ENCODE peak calls at places on chromosomes 3 and 15, in six cellular contexts. One of them, this sample, is unnamed.

GRCh38 chr3:143242101-143242500 is 122.5 kb downstream of the CHST2 start:
- DNase-seq in hypothalamus: no peak
- DNase-seq in ELR: no peak
- DNase-seq in NCI-H774: no peak
- DNase-seq in cardiac fibroblast: no peak
- DNase-seq in T-helper 1 cell: no peak
- DNase-seq in this sample: peak; percentile 34

GRCh38 chr3:31610700-31611275 is 78.1 kb downstream of the STT3B start:
- DNase-seq in hypothalamus: no peak
- DNase-seq in ELR: peak; percentile 53
- DNase-seq in NCI-H774: no peak
- DNase-seq in cardiac fibroblast: peak; percentile 59
- DNase-seq in T-helper 1 cell: no peak
- DNase-seq in this sample: no peak

GRCh38 chr3:84965141-84965540 is 6.4 kb downstream of the CADM2 start:
- DNase-seq in hypothalamus: no peak
- DNase-seq in ELR: no peak
- DNase-seq in NCI-H774: no peak
- DNase-seq in cardiac fibroblast: no peak
- DNase-seq in T-helper 1 cell: no peak
- DNase-seq in this sample: peak; percentile 68

GRCh38 chr3:72343078-72343477 is 505.2 kb downstream of the SHQ1 start:
- DNase-seq in hypothalamus: no peak
- DNase-seq in ELR: peak; percentile 61
- DNase-seq in NCI-H774: no peak
- DNase-seq in cardiac fibroblast: peak; percentile 27
- DNase-seq in T-helper 1 cell: no peak
- DNase-seq in this sample: peak; percentile 69

GRCh38 chr3:30644615-30645014 is 38.2 kb downstream of the TGFBR2 start:
- DNase-seq in hypothalamus: no peak
- DNase-seq in ELR: peak; percentile 49
- DNase-seq in NCI-H774: no peak
- DNase-seq in cardiac fibroblast: peak; percentile 76
- DNase-seq in T-helper 1 cell: no peak
- DNase-seq in this sample: no peak

GRCh38 chr3:4971838-4972237 is 7.4 kb upstream of the BHLHE40 start:
- DNase-seq in hypothalamus: no peak
- DNase-seq in ELR: no peak
- DNase-seq in NCI-H774: no peak
- DNase-seq in cardiac fibroblast: no peak
- DNase-seq in T-helper 1 cell: no peak
- DNase-seq in this sample: no peak

GRCh38 chr3:51637941-51638471 is 33.0 kb upstream of the TEX264 start:
- DNase-seq in hypothalamus: no peak
- DNase-seq in ELR: peak; percentile 77
- DNase-seq in NCI-H774: no peak
- DNase-seq in cardiac fibroblast: peak; percentile 74
- DNase-seq in T-helper 1 cell: no peak
- DNase-seq in this sample: peak; percentile 67

GRCh38 chr3:86814321-86814720 is 176.6 kb downstream of the VGLL3 start:
- DNase-seq in hypothalamus: no peak
- DNase-seq in ELR: no peak
- DNase-seq in NCI-H774: no peak
- DNase-seq in cardiac fibroblast: no peak
- DNase-seq in T-helper 1 cell: no peak
- DNase-seq in this sample: no peak

GRCh38 chr15:67521770-67522568 is 1.0 kb downstream of the C15orf61 start:
- DNase-seq in hypothalamus: no peak
- DNase-seq in ELR: peak; percentile 55
- DNase-seq in NCI-H774: no peak
- DNase-seq in cardiac fibroblast: peak; percentile 31
- DNase-seq in T-helper 1 cell: no peak
- DNase-seq in this sample: peak; percentile 5

GRCh38 chr3:194632211-194632982 is 822 bp downstream of the TMEM44 start:
- DNase-seq in hypothalamus: no peak
- DNase-seq in ELR: peak; percentile 61
- DNase-seq in NCI-H774: peak; percentile 50
- DNase-seq in cardiac fibroblast: peak; percentile 57
- DNase-seq in T-helper 1 cell: no peak
- DNase-seq in this sample: peak; percentile 45

GRCh38 chr3:14789640-14790285 is 29.0 kb upstream of the FGD5 start:
- DNase-seq in hypothalamus: no peak
- DNase-seq in ELR: no peak
- DNase-seq in NCI-H774: no peak
- DNase-seq in cardiac fibroblast: no peak
- DNase-seq in T-helper 1 cell: no peak
- DNase-seq in this sample: no peak

GRCh38 chr15:73767794-73768501 is 14.8 kb upstream of the INSYN1 start:
- DNase-seq in hypothalamus: no peak
- DNase-seq in ELR: no peak
- DNase-seq in NCI-H774: no peak
- DNase-seq in cardiac fibroblast: no peak
- DNase-seq in T-helper 1 cell: no peak
- DNase-seq in this sample: no peak

GRCh38 chr15:38164061-38164460 is 88.6 kb upstream of the SPRED1 start:
- DNase-seq in hypothalamus: no peak
- DNase-seq in ELR: no peak
- DNase-seq in NCI-H774: no peak
- DNase-seq in cardiac fibroblast: no peak
- DNase-seq in T-helper 1 cell: no peak
- DNase-seq in this sample: no peak

GRCh38 chr3:39000008-39000450 is 51.7 kb downstream of the SCN11A start:
- DNase-seq in hypothalamus: no peak
- DNase-seq in ELR: peak; percentile 79
- DNase-seq in NCI-H774: peak; percentile 31
- DNase-seq in cardiac fibroblast: peak; percentile 63
- DNase-seq in T-helper 1 cell: no peak
- DNase-seq in this sample: peak; percentile 61

GRCh38 chr3:184008161-184008560 is 9.5 kb downstream of the ABCC5 start:
- DNase-seq in hypothalamus: no peak
- DNase-seq in ELR: no peak
- DNase-seq in NCI-H774: no peak
- DNase-seq in cardiac fibroblast: no peak
- DNase-seq in T-helper 1 cell: no peak
- DNase-seq in this sample: no peak

GRCh38 chr3:180322829-180323228 is 279.1 kb upstream of the TTC14 start:
- DNase-seq in hypothalamus: no peak
- DNase-seq in ELR: no peak
- DNase-seq in NCI-H774: no peak
- DNase-seq in cardiac fibroblast: no peak
- DNase-seq in T-helper 1 cell: no peak
- DNase-seq in this sample: no peak

GRCh38 chr3:57805674-57806073 is 49.6 kb downstream of the SLMAP start:
- DNase-seq in hypothalamus: no peak
- DNase-seq in ELR: peak; percentile 92
- DNase-seq in NCI-H774: no peak
- DNase-seq in cardiac fibroblast: peak; percentile 58
- DNase-seq in T-helper 1 cell: no peak
- DNase-seq in this sample: peak; percentile 96

GRCh38 chr3:120552184-120553020 is 43.7 kb upstream of the NDUFB4 start:
- DNase-seq in hypothalamus: no peak
- DNase-seq in ELR: no peak
- DNase-seq in NCI-H774: no peak
- DNase-seq in cardiac fibroblast: no peak
- DNase-seq in T-helper 1 cell: no peak
- DNase-seq in this sample: no peak

GRCh38 chr15:29475096-29475495 is 205.5 kb upstream of the NSMCE3 start:
- DNase-seq in hypothalamus: no peak
- DNase-seq in ELR: no peak
- DNase-seq in NCI-H774: no peak
- DNase-seq in cardiac fibroblast: no peak
- DNase-seq in T-helper 1 cell: no peak
- DNase-seq in this sample: no peak

GRCh38 chr3:196793224-196793623 is 53.6 kb downstream of the PAK2 start:
- DNase-seq in hypothalamus: no peak
- DNase-seq in ELR: peak; percentile 95
- DNase-seq in NCI-H774: no peak
- DNase-seq in cardiac fibroblast: peak; percentile 81
- DNase-seq in T-helper 1 cell: no peak
- DNase-seq in this sample: peak; percentile 97

GRCh38 chr15:33639968-33640367 is 328.3 kb upstream of the CHRM5 start:
- DNase-seq in hypothalamus: no peak
- DNase-seq in ELR: no peak
- DNase-seq in NCI-H774: peak; percentile 9
- DNase-seq in cardiac fibroblast: no peak
- DNase-seq in T-helper 1 cell: no peak
- DNase-seq in this sample: no peak

GRCh38 chr3:169759256-169759655 is 5.6 kb downstream of the TERC start:
- DNase-seq in hypothalamus: no peak
- DNase-seq in ELR: peak; percentile 96
- DNase-seq in NCI-H774: no peak
- DNase-seq in cardiac fibroblast: peak; percentile 30
- DNase-seq in T-helper 1 cell: no peak
- DNase-seq in this sample: peak; percentile 94

GRCh38 chr3:107904536-107905066 is 186.2 kb downstream of the CD47 start:
- DNase-seq in hypothalamus: no peak
- DNase-seq in ELR: no peak
- DNase-seq in NCI-H774: no peak
- DNase-seq in cardiac fibroblast: peak; percentile 26
- DNase-seq in T-helper 1 cell: no peak
- DNase-seq in this sample: no peak

GRCh38 chr3:168096210-168096795 is 579 bp upstream of the GOLIM4 start:
- DNase-seq in hypothalamus: peak; percentile 66
- DNase-seq in ELR: peak; percentile 90
- DNase-seq in NCI-H774: peak; percentile 89
- DNase-seq in cardiac fibroblast: peak; percentile 92
- DNase-seq in T-helper 1 cell: no peak
- DNase-seq in this sample: peak; percentile 93

GRCh38 chr15:73264881-73265280 is 103.9 kb downstream of the HCN4 start:
- DNase-seq in hypothalamus: no peak
- DNase-seq in ELR: no peak
- DNase-seq in NCI-H774: peak; percentile 65
- DNase-seq in cardiac fibroblast: no peak
- DNase-seq in T-helper 1 cell: no peak
- DNase-seq in this sample: no peak

GRCh38 chr3:172749201-172749965 is 1.1 kb upstream of the ECT2 start:
- DNase-seq in hypothalamus: no peak
- DNase-seq in ELR: peak; percentile 97
- DNase-seq in NCI-H774: peak; percentile 83
- DNase-seq in cardiac fibroblast: peak; percentile 95
- DNase-seq in T-helper 1 cell: no peak
- DNase-seq in this sample: peak; percentile 96

GRCh38 chr3:194395201-194395600 is 3.9 kb downstream of the GP5 start:
- DNase-seq in hypothalamus: no peak
- DNase-seq in ELR: no peak
- DNase-seq in NCI-H774: peak; percentile 72
- DNase-seq in cardiac fibroblast: no peak
- DNase-seq in T-helper 1 cell: no peak
- DNase-seq in this sample: no peak

GRCh38 chr15:77029166-77030041 is 34.5 kb downstream of the PSTPIP1 start:
- DNase-seq in hypothalamus: no peak
- DNase-seq in ELR: no peak
- DNase-seq in NCI-H774: no peak
- DNase-seq in cardiac fibroblast: no peak
- DNase-seq in T-helper 1 cell: no peak
- DNase-seq in this sample: no peak

GRCh38 chr3:135840436-135840835 is 125.1 kb upstream of the PPP2R3A start:
- DNase-seq in hypothalamus: no peak
- DNase-seq in ELR: no peak
- DNase-seq in NCI-H774: no peak
- DNase-seq in cardiac fibroblast: no peak
- DNase-seq in T-helper 1 cell: no peak
- DNase-seq in this sample: no peak

GRCh38 chr3:72977463-72977862 is 19.1 kb upstream of the PPP4R2 start:
- DNase-seq in hypothalamus: no peak
- DNase-seq in ELR: no peak
- DNase-seq in NCI-H774: no peak
- DNase-seq in cardiac fibroblast: no peak
- DNase-seq in T-helper 1 cell: no peak
- DNase-seq in this sample: no peak

GRCh38 chr3:44132061-44132460 is 109.6 kb upstream of the TOPAZ1 start:
- DNase-seq in hypothalamus: no peak
- DNase-seq in ELR: peak; percentile 52
- DNase-seq in NCI-H774: no peak
- DNase-seq in cardiac fibroblast: no peak
- DNase-seq in T-helper 1 cell: no peak
- DNase-seq in this sample: peak; percentile 63

GRCh38 chr3:128967748-128968147 is 26.1 kb downstream of the CFAP92 start:
- DNase-seq in hypothalamus: no peak
- DNase-seq in ELR: no peak
- DNase-seq in NCI-H774: no peak
- DNase-seq in cardiac fibroblast: no peak
- DNase-seq in T-helper 1 cell: no peak
- DNase-seq in this sample: no peak

GRCh38 chr15:70559223-70559823 is 204.0 kb downstream of the UACA start:
- DNase-seq in hypothalamus: no peak
- DNase-seq in ELR: peak; percentile 49
- DNase-seq in NCI-H774: no peak
- DNase-seq in cardiac fibroblast: peak; percentile 61
- DNase-seq in T-helper 1 cell: peak; percentile 45
- DNase-seq in this sample: no peak

GRCh38 chr3:38646062-38646461 is 3.4 kb downstream of the SCN5A start:
- DNase-seq in hypothalamus: no peak
- DNase-seq in ELR: no peak
- DNase-seq in NCI-H774: no peak
- DNase-seq in cardiac fibroblast: no peak
- DNase-seq in T-helper 1 cell: no peak
- DNase-seq in this sample: no peak

GRCh38 chr3:39784922-39785321 is 24.5 kb upstream of the MYRIP start:
- DNase-seq in hypothalamus: no peak
- DNase-seq in ELR: no peak
- DNase-seq in NCI-H774: no peak
- DNase-seq in cardiac fibroblast: no peak
- DNase-seq in T-helper 1 cell: no peak
- DNase-seq in this sample: no peak

GRCh38 chr15:45842151-45842550 is 207.3 kb downstream of the SQOR start:
- DNase-seq in hypothalamus: no peak
- DNase-seq in ELR: no peak
- DNase-seq in NCI-H774: no peak
- DNase-seq in cardiac fibroblast: no peak
- DNase-seq in T-helper 1 cell: no peak
- DNase-seq in this sample: no peak

GRCh38 chr15:68528891-68529290 is 49.9 kb upstream of the CORO2B start:
- DNase-seq in hypothalamus: no peak
- DNase-seq in ELR: peak; percentile 28
- DNase-seq in NCI-H774: no peak
- DNase-seq in cardiac fibroblast: peak; percentile 80
- DNase-seq in T-helper 1 cell: no peak
- DNase-seq in this sample: peak; percentile 73

GRCh38 chr3:194140520-194141414 is 4.8 kb downstream of the HES1 start:
- DNase-seq in hypothalamus: peak; percentile 15
- DNase-seq in ELR: peak; percentile 78
- DNase-seq in NCI-H774: peak; percentile 84
- DNase-seq in cardiac fibroblast: peak; percentile 74
- DNase-seq in T-helper 1 cell: no peak
- DNase-seq in this sample: peak; percentile 68

GRCh38 chr15:90650956-90651689 is 66.0 kb upstream of the BLM start:
- DNase-seq in hypothalamus: no peak
- DNase-seq in ELR: no peak
- DNase-seq in NCI-H774: no peak
- DNase-seq in cardiac fibroblast: no peak
- DNase-seq in T-helper 1 cell: no peak
- DNase-seq in this sample: no peak

This sample was measured in HT1080.